ENCODE peak calls at places on chromosomes 5 and 9, in four cellular contexts. K is DND-41, V is NCI-H2081, O is mucosa of descending colon. S is an unnamed sample.

GRCh38 chr5:142012186-142012785 is 541 bp downstream of the GNPDA1 start:
- DNase-seq in K (peak), V (no peak), O (peak), S (no peak)

GRCh38 chr5:159883522-159883950 is 32.7 kb upstream of the ADRA1B start:
- DNase-seq in K (no peak), V (no peak), O (no peak), S (peak)

GRCh38 chr5:159133041-159133741 is 33.5 kb upstream of the EBF1 start:
- DNase-seq in K (no peak), V (peak), O (no peak), S (peak)

GRCh38 chr5:93431255-93431654 is 149.8 kb downstream of the NR2F1-AS1 start:
- DNase-seq in K (no peak), V (no peak), O (no peak), S (no peak)

GRCh38 chr5:152097128-152097527 is 172.5 kb upstream of the GLRA1 start:
- DNase-seq in K (no peak), V (no peak), O (no peak), S (no peak)

GRCh38 chr5:111697215-111697614 is 59.8 kb downstream of the NREP start:
- DNase-seq in K (no peak), V (peak), O (no peak), S (no peak)

GRCh38 chr5:96327728-96328127 is 105.3 kb downstream of the PCSK1 start:
- DNase-seq in K (no peak), V (no peak), O (no peak), S (no peak)

GRCh38 chr9:101050650-101051049 is 22.1 kb downstream of the PLPPR1 start:
- DNase-seq in K (no peak), V (no peak), O (no peak), S (no peak)

GRCh38 chr9:15136646-15137045 is 170.4 kb downstream of the TTC39B start:
- DNase-seq in K (peak), V (no peak), O (no peak), S (no peak)

GRCh38 chr5:65482280-65482726 is 583 bp upstream of the ADAMTS6 start:
- DNase-seq in K (no peak), V (no peak), O (no peak), S (peak)

GRCh38 chr5:159825551-159826051 is 90.7 kb upstream of the ADRA1B start:
- DNase-seq in K (no peak), V (no peak), O (peak), S (no peak)

GRCh38 chr9:123929177-123929869 is 603 bp downstream of the DENND1A start:
- DNase-seq in K (no peak), V (no peak), O (peak), S (peak)

GRCh38 chr5:100828071-100828689 is 74.9 kb downstream of the ST8SIA4 start:
- DNase-seq in K (no peak), V (no peak), O (no peak), S (no peak)

GRCh38 chr9:111974092-111974681 is 77.6 kb downstream of the UGCG start:
- DNase-seq in K (no peak), V (peak), O (no peak), S (no peak)

GRCh38 chr5:17079562-17079961 is 137.9 kb upstream of the BASP1 start:
- DNase-seq in K (no peak), V (no peak), O (no peak), S (no peak)

GRCh38 chr5:52692618-52693017 is 95.1 kb upstream of the ITGA1 start:
- DNase-seq in K (no peak), V (no peak), O (no peak), S (no peak)

GRCh38 chr5:149063901-149064478 is 1.1 kb upstream of the SH3TC2 start:
- DNase-seq in K (no peak), V (no peak), O (no peak), S (peak)

GRCh38 chr9:14749738-14750137 is 27.2 kb upstream of the CER1 start:
- DNase-seq in K (peak), V (no peak), O (no peak), S (no peak)

GRCh38 chr9:112380771-112381181 is 868 bp downstream of the HSDL2 start:
- DNase-seq in K (peak), V (no peak), O (no peak), S (no peak)

GRCh38 chr9:129919836-129920235 is 84.6 kb downstream of the USP20 start:
- DNase-seq in K (no peak), V (no peak), O (no peak), S (no peak)

GRCh38 chr5:108728566-108729305 is 19.0 kb upstream of the FER start:
- DNase-seq in K (peak), V (no peak), O (no peak), S (no peak)

GRCh38 chr9:124409410-124409809 is 5.8 kb downstream of the PSMB7 start:
- DNase-seq in K (no peak), V (no peak), O (no peak), S (no peak)

GRCh38 chr5:172869734-172870133 is 35.7 kb downstream of the ERGIC1 start:
- DNase-seq in K (no peak), V (no peak), O (no peak), S (no peak)